ENCODE peak calls at places on chromosomes 11 and 22, in six cellular contexts. H is A549, G is A673, N is right atrium auricular region, J is epithelial cell of esophagus, P is astrocyte. W is an unnamed sample.
A peak's percentile ranks its signal among the peaks of the same experiment; 100 is the strongest.

GRCh38 chr22:23751441-23751996 is 607 bp upstream of the ZNF70 start:
- DNase-seq in H (peak; percentile 58), G (peak; percentile 42), N (no peak), J (no peak), P (no peak), W (no peak)

GRCh38 chr22:41300661-41301060 is 664 bp upstream of the ZC3H7B start:
- DNase-seq in H (no peak), G (no peak), N (no peak), J (peak; percentile 49), P (no peak), W (no peak)

GRCh38 chr11:97567801-97568200 is 1178.0 kb downstream of the JRKL start:
- DNase-seq in H (no peak), G (no peak), N (no peak), J (no peak), P (no peak), W (no peak)

GRCh38 chr22:35930933-35931332 is 97.7 kb downstream of the RBFOX2 start:
- DNase-seq in H (peak; percentile 69), G (peak; percentile 54), N (no peak), J (peak; percentile 46), P (peak; percentile 59), W (peak; percentile 89)

GRCh38 chr22:33426451-33426850 is 368.3 kb upstream of the SYN3 start:
- DNase-seq in H (no peak), G (no peak), N (no peak), J (no peak), P (peak; percentile 58), W (peak; percentile 14)

GRCh38 chr11:117841582-117842031 is 17.1 kb upstream of the FXYD2 start:
- DNase-seq in H (no peak), G (no peak), N (peak; percentile 47), J (no peak), P (no peak), W (no peak)

GRCh38 chr11:71329731-71330130 is 77.4 kb upstream of the SHANK2 start:
- DNase-seq in H (no peak), G (no peak), N (no peak), J (no peak), P (no peak), W (no peak)

GRCh38 chr11:32895471-32895870 is 2.9 kb downstream of the QSER1 start:
- DNase-seq in H (no peak), G (no peak), N (no peak), J (no peak), P (no peak), W (no peak)

GRCh38 chr11:96197221-96197620 is 145.8 kb downstream of the MAML2 start:
- DNase-seq in H (no peak), G (no peak), N (no peak), J (no peak), P (peak; percentile 39), W (peak; percentile 38)

GRCh38 chr11:16785520-16786128 is 47.2 kb downstream of the C11orf58 start:
- DNase-seq in H (peak; percentile 77), G (peak; percentile 72), N (peak; percentile 91), J (peak; percentile 81), P (peak; percentile 47), W (peak; percentile 83)

GRCh38 chr11:67639438-67639859 is at the start of gene TBX10:
- DNase-seq in H (no peak), G (no peak), N (no peak), J (no peak), P (no peak), W (no peak)

GRCh38 chr11:105720096-105720495 is 110.2 kb downstream of the GRIA4 start:
- DNase-seq in H (no peak), G (no peak), N (no peak), J (no peak), P (no peak), W (no peak)

GRCh38 chr22:44381761-44382454 is 69.2 kb upstream of the SHISAL1 start:
- DNase-seq in H (no peak), G (no peak), N (no peak), J (no peak), P (no peak), W (no peak)

GRCh38 chr11:92838655-92839334 is 130.7 kb upstream of the MTNR1B start:
- DNase-seq in H (no peak), G (peak; percentile 23), N (no peak), J (no peak), P (peak; percentile 9), W (no peak)

GRCh38 chr11:69574383-69575255 is 66.3 kb upstream of the CCND1 start:
- DNase-seq in H (no peak), G (no peak), N (no peak), J (no peak), P (no peak), W (no peak)

GRCh38 chr11:69572233-69572860 is 68.6 kb upstream of the CCND1 start:
- DNase-seq in H (no peak), G (no peak), N (peak; percentile 44), J (no peak), P (no peak), W (no peak)

GRCh38 chr11:69573751-69574382 is 67.1 kb upstream of the CCND1 start:
- DNase-seq in H (no peak), G (no peak), N (no peak), J (no peak), P (no peak), W (peak; percentile 38)

GRCh38 chr11:69575296-69576068 is 65.5 kb upstream of the CCND1 start:
- DNase-seq in H (no peak), G (no peak), N (no peak), J (no peak), P (no peak), W (no peak)

DNA sequence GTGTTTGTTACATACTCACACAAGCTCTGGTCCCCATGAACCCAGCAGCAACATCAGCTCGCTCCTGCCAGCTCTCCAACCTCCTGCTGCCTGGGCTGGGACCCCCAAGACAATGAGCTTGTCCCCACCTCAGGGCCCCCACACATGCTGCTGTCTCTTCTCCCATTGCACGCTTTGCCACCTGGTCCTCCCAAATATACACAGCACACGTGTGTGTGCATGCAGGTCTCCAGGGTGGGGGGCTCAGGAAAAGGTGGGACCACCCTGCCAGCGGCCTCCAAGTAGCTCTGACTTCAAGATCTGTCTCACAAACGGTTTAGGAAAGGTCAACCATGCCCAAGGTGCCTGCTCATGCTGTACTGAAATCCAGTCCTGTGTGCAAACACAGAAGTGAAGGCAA is 68.1 kb upstream of the CCND1 start:
- DNase-seq in H (no peak), G (no peak), N (peak; percentile 32), J (no peak), P (no peak), W (no peak)
- H3K4me3 ChIP-seq in H (no peak overlapping the region), G (no peak overlapping the region), N (no peak overlapping the region), J (no peak overlapping the region), P (no peak overlapping the region), W (no peak overlapping the region)

GRCh38 chr11:63764201-63764711 is 4.3 kb downstream of the ZFTA start:
- DNase-seq in H (no peak), G (no peak), N (no peak), J (no peak), P (no peak), W (no peak)
- H3K4me3 ChIP-seq in H (no peak overlapping the region), G (peak overlapping the region; percentile 63), N (no peak overlapping the region), J (no peak overlapping the region), P (no peak overlapping the region), W (no peak overlapping the region)

GRCh38 chr11:40230821-40231220 is 1228.6 kb downstream of the LRRC4C start:
- DNase-seq in H (no peak), G (no peak), N (no peak), J (no peak), P (no peak), W (no peak)
- H3K4me3 ChIP-seq in H (no peak overlapping the region), G (no peak overlapping the region), N (no peak overlapping the region), J (no peak overlapping the region), P (no peak overlapping the region), W (no peak overlapping the region)

DNA sequence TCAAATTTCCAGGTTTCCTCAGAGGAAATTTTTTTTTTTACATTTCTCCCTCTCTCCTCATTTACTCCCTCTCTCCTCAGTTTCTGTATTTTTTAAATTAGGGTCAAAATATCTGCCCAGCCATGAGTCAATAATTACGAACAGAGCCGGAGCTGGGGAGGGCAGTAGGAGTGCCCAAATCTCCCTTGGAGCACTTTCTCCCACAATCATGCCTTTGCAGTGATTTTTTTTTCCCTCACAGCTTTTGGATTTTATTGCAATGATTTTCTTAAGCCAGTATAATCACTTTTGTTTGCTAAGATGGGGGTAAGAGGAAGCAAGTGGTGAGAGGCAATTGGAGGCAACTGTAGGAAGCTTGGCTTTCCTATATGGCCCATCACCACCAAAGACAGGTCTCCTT is 192.4 kb upstream of the PITPNB start:
- DNase-seq in H (no peak), G (no peak), N (no peak), J (no peak), P (peak; percentile 5), W (peak; percentile 54)
- H3K4me3 ChIP-seq in H (no peak overlapping the region), G (no peak overlapping the region), N (no peak overlapping the region), J (no peak overlapping the region), P (no peak overlapping the region), W (no peak overlapping the region)

GRCh38 chr11:25769287-25769686 is 562.6 kb upstream of the ANO3 start:
- DNase-seq in H (no peak), G (no peak), N (no peak), J (peak; percentile 39), P (no peak), W (no peak)
- H3K4me3 ChIP-seq in H (no peak overlapping the region), G (no peak overlapping the region), N (no peak overlapping the region), J (no peak overlapping the region), P (no peak overlapping the region), W (no peak overlapping the region)

GRCh38 chr11:128467610-128468041 is 119.7 kb downstream of the ETS1 start:
- DNase-seq in H (peak; percentile 75), G (peak; percentile 24), N (peak; percentile 86), J (peak; percentile 85), P (peak; percentile 100), W (peak; percentile 90)
- H3K4me3 ChIP-seq in H (no peak overlapping the region), G (no peak overlapping the region), N (no peak overlapping the region), J (no peak overlapping the region), P (no peak overlapping the region), W (no peak overlapping the region)

GRCh38 chr11:129949067-129949466 is 53.6 kb downstream of the PRDM10 start:
- DNase-seq in H (no peak), G (no peak), N (no peak), J (no peak), P (no peak), W (no peak)

GRCh38 chr11:129949976-129950318 is 52.7 kb downstream of the PRDM10 start:
- DNase-seq in H (no peak), G (no peak), N (no peak), J (no peak), P (no peak), W (no peak)

GRCh38 chr11:129951883-129952262 is 50.8 kb downstream of the PRDM10 start:
- DNase-seq in H (no peak), G (no peak), N (no peak), J (no peak), P (no peak), W (no peak)

GRCh38 chr11:129951201-129951882 is 51.3 kb downstream of the PRDM10 start:
- DNase-seq in H (no peak), G (no peak), N (no peak), J (peak; percentile 44), P (no peak), W (no peak)

DNA sequence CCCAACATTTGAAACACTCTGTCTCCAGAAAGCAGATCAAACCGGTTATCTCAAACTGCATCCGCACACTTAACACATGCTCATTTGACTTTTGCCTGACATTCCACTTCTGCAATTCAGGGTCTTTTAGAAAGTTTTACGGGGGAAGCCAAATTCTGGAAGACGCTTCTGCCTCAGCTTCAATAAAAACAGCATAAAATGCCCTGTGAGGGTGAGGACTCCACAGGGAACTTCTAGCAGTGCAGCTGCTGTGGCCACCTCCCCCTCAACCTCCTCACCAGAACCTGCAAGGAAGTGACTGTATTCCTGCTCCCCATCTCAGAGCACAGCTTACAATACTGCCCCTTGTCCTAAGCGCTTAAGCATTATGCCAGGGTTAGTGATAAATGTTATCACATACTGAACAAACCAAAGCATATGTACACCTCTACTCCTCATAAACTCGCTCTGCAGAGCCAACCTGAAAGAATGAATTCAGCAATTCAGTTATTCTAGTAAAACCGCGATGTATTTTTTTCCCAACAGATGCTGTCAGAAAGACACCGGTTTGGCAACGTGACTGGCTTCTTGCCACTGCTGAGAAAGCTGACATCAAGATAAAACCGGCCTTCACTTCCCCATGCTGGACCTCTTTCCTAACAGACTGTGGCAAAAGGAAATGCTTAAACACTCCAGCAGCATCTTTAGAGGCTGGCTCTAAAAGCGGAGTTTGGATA is 52.2 kb downstream of the PRDM10 start:
- DNase-seq in H (no peak), G (no peak), N (peak; percentile 63), J (no peak), P (peak; percentile 60), W (peak; percentile 75)
- H3K4me3 ChIP-seq in H (no peak overlapping the region), G (no peak overlapping the region), N (no peak overlapping the region), J (no peak overlapping the region), P (no peak overlapping the region), W (no peak overlapping the region)

W was measured in fibroblast of the aortic adventitia.